ENCODE peak calls at places on chromosomes 13 and 19, in ten cellular contexts. One of them, this sample, is unnamed.

GRCh38 chr13:29684441-29684840 is 89.0 kb upstream of the SLC7A1 start:
- DNase-seq in ovary: no peak
- DNase-seq in HepG2: no peak
- DNase-seq in suprapubic skin: no peak
- DNase-seq in SK-N-SH: no peak
- DNase-seq in tibial nerve: no peak
- DNase-seq in upper lobe of left lung: no peak
- DNase-seq in stomach: no peak
- DNase-seq in H1: no peak
- DNase-seq in sigmoid colon: no peak
- DNase-seq in this sample: no peak

GRCh38 chr13:80040219-80040976 is 300.5 kb downstream of the SPRY2 start:
- DNase-seq in H1: no peak
- DNase-seq in stomach: no peak
- DNase-seq in ovary: no peak
- DNase-seq in SK-N-SH: no peak
- DNase-seq in sigmoid colon: no peak
- DNase-seq in tibial nerve: no peak
- DNase-seq in HepG2: no peak
- DNase-seq in upper lobe of left lung: no peak
- DNase-seq in suprapubic skin: no peak
- DNase-seq in this sample: peak; percentile 39

GRCh38 chr19:55156202-55157063 is 1.1 kb downstream of the TNNI3 start:
- DNase-seq in tibial nerve: no peak
- DNase-seq in sigmoid colon: no peak
- DNase-seq in HepG2: peak; percentile 64
- DNase-seq in SK-N-SH: peak; percentile 92
- DNase-seq in stomach: peak; percentile 65
- DNase-seq in upper lobe of left lung: peak; percentile 89
- DNase-seq in ovary: no peak
- DNase-seq in suprapubic skin: peak; percentile 65
- DNase-seq in H1: peak; percentile 99
- DNase-seq in this sample: peak; percentile 89

GRCh38 chr13:64900039-64900438 is 2330.1 kb downstream of the PCDH9 start:
- DNase-seq in H1: no peak
- DNase-seq in stomach: no peak
- DNase-seq in SK-N-SH: no peak
- DNase-seq in suprapubic skin: no peak
- DNase-seq in ovary: no peak
- DNase-seq in upper lobe of left lung: no peak
- DNase-seq in tibial nerve: no peak
- DNase-seq in HepG2: no peak
- DNase-seq in sigmoid colon: peak; percentile 60
- DNase-seq in this sample: no peak

GRCh38 chr13:80235131-80235530 is 105.8 kb downstream of the SPRY2 start:
- DNase-seq in SK-N-SH: no peak
- DNase-seq in stomach: no peak
- DNase-seq in tibial nerve: no peak
- DNase-seq in suprapubic skin: no peak
- DNase-seq in ovary: no peak
- DNase-seq in sigmoid colon: no peak
- DNase-seq in upper lobe of left lung: no peak
- DNase-seq in HepG2: no peak
- DNase-seq in H1: no peak
- DNase-seq in this sample: peak; percentile 10

GRCh38 chr19:13633522-13633922 is 127.2 kb upstream of the CACNA1A start:
- DNase-seq in upper lobe of left lung: no peak
- DNase-seq in suprapubic skin: no peak
- DNase-seq in stomach: no peak
- DNase-seq in HepG2: no peak
- DNase-seq in ovary: no peak
- DNase-seq in tibial nerve: no peak
- DNase-seq in sigmoid colon: no peak
- DNase-seq in SK-N-SH: no peak
- DNase-seq in H1: no peak
- DNase-seq in this sample: no peak

GRCh38 chr13:113320226-113320875 is 23.3 kb downstream of the LAMP1 start:
- DNase-seq in HepG2: no peak
- DNase-seq in ovary: no peak
- DNase-seq in upper lobe of left lung: no peak
- DNase-seq in H1: no peak
- DNase-seq in suprapubic skin: no peak
- DNase-seq in tibial nerve: no peak
- DNase-seq in SK-N-SH: no peak
- DNase-seq in sigmoid colon: no peak
- DNase-seq in stomach: no peak
- DNase-seq in this sample: no peak

GRCh38 chr19:10686661-10687517 is 14.3 kb upstream of the QTRT1 start:
- DNase-seq in suprapubic skin: no peak
- DNase-seq in H1: no peak
- DNase-seq in upper lobe of left lung: no peak
- DNase-seq in sigmoid colon: no peak
- DNase-seq in ovary: no peak
- DNase-seq in SK-N-SH: peak; percentile 10
- DNase-seq in HepG2: no peak
- DNase-seq in tibial nerve: no peak
- DNase-seq in stomach: no peak
- DNase-seq in this sample: no peak

GRCh38 chr13:83877901-83878300 is 4.4 kb downstream of the SLITRK1 start:
- DNase-seq in upper lobe of left lung: no peak
- DNase-seq in H1: no peak
- DNase-seq in sigmoid colon: no peak
- DNase-seq in ovary: no peak
- DNase-seq in stomach: no peak
- DNase-seq in HepG2: no peak
- DNase-seq in SK-N-SH: no peak
- DNase-seq in tibial nerve: no peak
- DNase-seq in suprapubic skin: no peak
- DNase-seq in this sample: no peak

GRCh38 chr13:23411706-23412105 is 21.8 kb downstream of the SACS start:
- DNase-seq in stomach: no peak
- DNase-seq in sigmoid colon: no peak
- DNase-seq in HepG2: no peak
- DNase-seq in H1: peak; percentile 38
- DNase-seq in upper lobe of left lung: no peak
- DNase-seq in ovary: no peak
- DNase-seq in tibial nerve: no peak
- DNase-seq in SK-N-SH: no peak
- DNase-seq in suprapubic skin: no peak
- DNase-seq in this sample: no peak

GRCh38 chr19:1168562-1168873 is 5.5 kb downstream of the SBNO2 start:
- DNase-seq in sigmoid colon: no peak
- DNase-seq in HepG2: no peak
- DNase-seq in tibial nerve: no peak
- DNase-seq in stomach: no peak
- DNase-seq in SK-N-SH: no peak
- DNase-seq in upper lobe of left lung: peak; percentile 82
- DNase-seq in H1: no peak
- DNase-seq in ovary: no peak
- DNase-seq in suprapubic skin: no peak
- DNase-seq in this sample: no peak

GRCh38 chr19:1266818-1267440 is 2.2 kb upstream of the CIRBP start:
- DNase-seq in sigmoid colon: peak; percentile 88
- DNase-seq in H1: peak; percentile 97
- DNase-seq in suprapubic skin: peak; percentile 85
- DNase-seq in HepG2: no peak
- DNase-seq in upper lobe of left lung: peak; percentile 98
- DNase-seq in tibial nerve: no peak
- DNase-seq in ovary: peak; percentile 82
- DNase-seq in stomach: peak; percentile 80
- DNase-seq in SK-N-SH: peak; percentile 85
- DNase-seq in this sample: peak; percentile 56

GRCh38 chr19:30362156-30362754 is 9.9 kb upstream of the ZNF536 start:
- DNase-seq in ovary: no peak
- DNase-seq in H1: no peak
- DNase-seq in HepG2: no peak
- DNase-seq in tibial nerve: no peak
- DNase-seq in suprapubic skin: no peak
- DNase-seq in upper lobe of left lung: no peak
- DNase-seq in stomach: peak; percentile 10
- DNase-seq in SK-N-SH: no peak
- DNase-seq in sigmoid colon: no peak
- DNase-seq in this sample: no peak

GRCh38 chr13:82356667-82357066 is 1525.6 kb downstream of the SLITRK1 start:
- DNase-seq in ovary: no peak
- DNase-seq in SK-N-SH: no peak
- DNase-seq in sigmoid colon: no peak
- DNase-seq in H1: no peak
- DNase-seq in stomach: no peak
- DNase-seq in upper lobe of left lung: no peak
- DNase-seq in tibial nerve: no peak
- DNase-seq in suprapubic skin: no peak
- DNase-seq in HepG2: no peak
- DNase-seq in this sample: no peak

DNA sequence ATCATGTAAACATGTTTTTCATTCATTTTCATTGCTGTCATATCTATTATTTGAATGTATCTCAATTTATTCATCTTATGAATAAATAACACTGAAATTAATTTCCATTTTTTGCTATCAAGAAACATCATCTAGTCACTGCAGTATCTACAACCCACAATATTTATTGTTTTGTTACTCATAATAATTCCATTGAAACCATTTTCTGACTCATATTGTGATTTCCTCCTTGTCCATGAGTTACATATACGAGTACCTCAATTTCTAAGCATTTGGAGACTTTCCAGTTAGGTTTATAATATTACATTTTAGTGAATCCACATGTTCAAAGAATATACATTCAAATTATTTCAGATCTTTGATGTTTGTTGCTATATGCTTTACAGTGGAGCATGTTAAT is 1524.0 kb downstream of the SLITRK1 start:
- DNase-seq in tibial nerve: no peak
- DNase-seq in upper lobe of left lung: no peak
- DNase-seq in suprapubic skin: no peak
- DNase-seq in H1: no peak
- DNase-seq in HepG2: no peak
- DNase-seq in sigmoid colon: no peak
- DNase-seq in ovary: no peak
- DNase-seq in stomach: no peak
- DNase-seq in SK-N-SH: no peak
- DNase-seq in this sample: no peak
- TF ChIP-seq EP300 in tibial nerve: no peak
- TF ChIP-seq EP300 in upper lobe of left lung: no peak
- TF ChIP-seq EP300 in suprapubic skin: no peak
- TF ChIP-seq EP300 in H1: no peak
- TF ChIP-seq EP300 in HepG2: no peak
- TF ChIP-seq EP300 in sigmoid colon: no peak
- TF ChIP-seq EP300 in ovary: no peak
- TF ChIP-seq EP300 in stomach: no peak
- TF ChIP-seq EP300 in SK-N-SH: no peak
- TF ChIP-seq EP300 in this sample: no peak

GRCh38 chr13:28636677-28637317 is 22.1 kb upstream of the POMP start:
- DNase-seq in suprapubic skin: no peak
- DNase-seq in ovary: no peak
- DNase-seq in tibial nerve: no peak
- DNase-seq in sigmoid colon: no peak
- DNase-seq in HepG2: peak; percentile 58
- DNase-seq in upper lobe of left lung: no peak
- DNase-seq in stomach: peak; percentile 52
- DNase-seq in SK-N-SH: peak; percentile 64
- DNase-seq in H1: peak; percentile 63
- DNase-seq in this sample: peak; percentile 63
- TF ChIP-seq EP300 in suprapubic skin: no peak
- TF ChIP-seq EP300 in ovary: no peak
- TF ChIP-seq EP300 in tibial nerve: no peak
- TF ChIP-seq EP300 in sigmoid colon: no peak
- TF ChIP-seq EP300 in HepG2: no peak
- TF ChIP-seq EP300 in upper lobe of left lung: no peak
- TF ChIP-seq EP300 in stomach: no peak
- TF ChIP-seq EP300 in SK-N-SH: no peak
- TF ChIP-seq EP300 in H1: no peak
- TF ChIP-seq EP300 in this sample: no peak

GRCh38 chr13:76917096-76917495 is 30.9 kb upstream of the KCTD12 start:
- DNase-seq in sigmoid colon: no peak
- DNase-seq in SK-N-SH: no peak
- DNase-seq in tibial nerve: no peak
- DNase-seq in upper lobe of left lung: no peak
- DNase-seq in suprapubic skin: no peak
- DNase-seq in H1: no peak
- DNase-seq in HepG2: no peak
- DNase-seq in stomach: no peak
- DNase-seq in ovary: no peak
- DNase-seq in this sample: no peak
- TF ChIP-seq EP300 in sigmoid colon: no peak
- TF ChIP-seq EP300 in SK-N-SH: no peak
- TF ChIP-seq EP300 in tibial nerve: no peak
- TF ChIP-seq EP300 in upper lobe of left lung: no peak
- TF ChIP-seq EP300 in suprapubic skin: no peak
- TF ChIP-seq EP300 in H1: no peak
- TF ChIP-seq EP300 in HepG2: no peak
- TF ChIP-seq EP300 in stomach: no peak
- TF ChIP-seq EP300 in ovary: no peak
- TF ChIP-seq EP300 in this sample: no peak

GRCh38 chr19:33417751-33418150 is 44.2 kb downstream of the CEBPG start:
- DNase-seq in HepG2: no peak
- DNase-seq in ovary: no peak
- DNase-seq in SK-N-SH: no peak
- DNase-seq in upper lobe of left lung: no peak
- DNase-seq in H1: no peak
- DNase-seq in stomach: no peak
- DNase-seq in sigmoid colon: no peak
- DNase-seq in tibial nerve: no peak
- DNase-seq in suprapubic skin: no peak
- DNase-seq in this sample: no peak

GRCh38 chr19:33419763-33420080 is 46.2 kb downstream of the CEBPG start:
- DNase-seq in SK-N-SH: peak; percentile 88
- DNase-seq in tibial nerve: no peak
- DNase-seq in stomach: no peak
- DNase-seq in HepG2: no peak
- DNase-seq in sigmoid colon: no peak
- DNase-seq in ovary: no peak
- DNase-seq in H1: peak; percentile 79
- DNase-seq in suprapubic skin: no peak
- DNase-seq in upper lobe of left lung: no peak
- DNase-seq in this sample: no peak

GRCh38 chr19:33418871-33419762 is 45.6 kb downstream of the CEBPG start:
- DNase-seq in tibial nerve: no peak
- DNase-seq in SK-N-SH: no peak
- DNase-seq in ovary: no peak
- DNase-seq in sigmoid colon: no peak
- DNase-seq in stomach: no peak
- DNase-seq in suprapubic skin: no peak
- DNase-seq in HepG2: no peak
- DNase-seq in upper lobe of left lung: no peak
- DNase-seq in H1: no peak
- DNase-seq in this sample: no peak

GRCh38 chr19:33416307-33417215 is 43.1 kb downstream of the CEBPG start:
- DNase-seq in SK-N-SH: peak; percentile 87
- DNase-seq in tibial nerve: no peak
- DNase-seq in HepG2: peak; percentile 44
- DNase-seq in sigmoid colon: peak; percentile 77
- DNase-seq in ovary: peak; percentile 70
- DNase-seq in H1: peak; percentile 91
- DNase-seq in upper lobe of left lung: no peak
- DNase-seq in suprapubic skin: no peak
- DNase-seq in stomach: peak; percentile 75
- DNase-seq in this sample: peak; percentile 84

DNA sequence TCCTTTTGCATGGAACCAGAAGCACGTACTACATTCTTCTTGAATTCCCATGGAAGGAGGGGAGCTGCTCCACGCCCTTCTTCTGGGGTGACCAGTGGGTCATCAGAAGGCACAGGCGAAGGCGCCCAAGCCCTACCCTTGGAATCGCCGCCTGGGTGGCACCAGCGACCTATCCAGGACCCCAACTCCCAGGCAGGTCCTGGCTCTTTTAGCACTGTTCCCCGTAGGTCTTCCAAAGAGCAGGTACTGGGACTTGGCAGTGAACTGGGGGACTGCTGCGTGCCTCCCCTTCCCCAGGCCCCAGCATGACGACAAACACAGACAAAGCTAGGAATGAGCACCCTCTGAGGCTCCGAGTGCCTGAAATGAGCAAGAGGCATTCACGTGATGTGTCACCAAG is 45.0 kb downstream of the CEBPG start:
- DNase-seq in suprapubic skin: no peak
- DNase-seq in stomach: no peak
- DNase-seq in HepG2: no peak
- DNase-seq in SK-N-SH: no peak
- DNase-seq in sigmoid colon: no peak
- DNase-seq in tibial nerve: no peak
- DNase-seq in upper lobe of left lung: no peak
- DNase-seq in H1: no peak
- DNase-seq in ovary: no peak
- DNase-seq in this sample: no peak
- TF ChIP-seq EP300 in suprapubic skin: no peak
- TF ChIP-seq EP300 in stomach: no peak
- TF ChIP-seq EP300 in HepG2: no peak
- TF ChIP-seq EP300 in SK-N-SH: no peak
- TF ChIP-seq EP300 in sigmoid colon: no peak
- TF ChIP-seq EP300 in tibial nerve: no peak
- TF ChIP-seq EP300 in upper lobe of left lung: no peak
- TF ChIP-seq EP300 in H1: no peak
- TF ChIP-seq EP300 in ovary: no peak
- TF ChIP-seq EP300 in this sample: no peak